ENCODE peak calls at places on chromosome 7, in four cellular contexts. L is ACHN; H is GM12865; O is activated CD8-positive, alpha-beta memory T cell treated with anti-CD3 and anti-CD28 coated beads for 48 hours. B is an unnamed sample.

GRCh38 chr7:145543245-145543644 is 573.4 kb upstream of the CNTNAP2 start:
- DNase-seq in L (no peak), H (no peak), O (no peak), B (no peak)

GRCh38 chr7:98463837-98464557 is 63.1 kb upstream of the BAIAP2L1 start:
- DNase-seq in L (no peak), O (no peak), H (no peak), B (no peak)

GRCh38 chr7:51025668-51026067 is 243.0 kb upstream of the GRB10 start:
- DNase-seq in O (no peak), H (no peak), L (no peak), B (peak)

GRCh38 chr7:22821702-22822485 is 755 bp downstream of the TOMM7 start:
- DNase-seq in O (no peak), L (peak), H (no peak), B (peak)

GRCh38 chr7:101862280-101863220 is 45.1 kb downstream of the CUX1 start:
- DNase-seq in O (no peak), L (no peak), H (no peak), B (no peak)

GRCh38 chr7:148733496-148733895 is 34.8 kb downstream of the CUL1 start:
- DNase-seq in O (no peak), L (no peak), H (no peak), B (no peak)

GRCh38 chr7:50389961-50390360 is 60.2 kb downstream of the FIGNL1 start:
- DNase-seq in L (no peak), O (no peak), H (no peak), B (no peak)

GRCh38 chr7:77335581-77335980 is 80.6 kb downstream of the GSAP start:
- DNase-seq in L (no peak), O (no peak), H (no peak), B (peak)

GRCh38 chr7:24075426-24075810 is 208.6 kb upstream of the NPY start:
- DNase-seq in H (no peak), O (no peak), L (no peak), B (no peak)

GRCh38 chr7:19421871-19422270 is 276.6 kb upstream of the FERD3L start:
- DNase-seq in O (no peak), L (no peak), H (no peak), B (no peak)

GRCh38 chr7:24773646-24774045 is 16.4 kb upstream of the GSDME start:
- DNase-seq in L (no peak), H (no peak), O (no peak), B (no peak)

GRCh38 chr7:48004023-48004422 is 24.6 kb upstream of the HUS1 start:
- DNase-seq in L (no peak), H (no peak), O (no peak), B (no peak)

GRCh38 chr7:21939136-21939857 is 6.4 kb downstream of the CDCA7L start:
- DNase-seq in L (peak), H (peak), O (peak), B (peak)

GRCh38 chr7:130875265-130875741 is 141.3 kb upstream of the KLF14 start:
- DNase-seq in H (peak), O (no peak), L (peak), B (peak)

GRCh38 chr7:148735141-148735540 is 36.4 kb downstream of the CUL1 start:
- DNase-seq in O (no peak), H (no peak), L (no peak), B (no peak)

GRCh38 chr7:151699920-151700319 is 177.0 kb downstream of the PRKAG2 start:
- DNase-seq in H (no peak), O (no peak), L (no peak), B (peak)

GRCh38 chr7:106070567-106071254 is 41.4 kb downstream of the SYPL1 start:
- DNase-seq in O (no peak), L (no peak), H (no peak), B (no peak)

GRCh38 chr7:114412548-114412947 is 2.1 kb upstream of the FOXP2 start:
- DNase-seq in L (no peak), O (no peak), H (no peak), B (no peak)